ENCODE peak calls at places on chromosome 20, in ten cellular contexts. H, P, F, S, N, C, A, L, T and M are unnamed samples.

GRCh38 chr20:51970858-51971257 is 168.5 kb upstream of the SALL4 start:
- DNase-seq in P (no peak), L (no peak), T (no peak), A (no peak), C (no peak), S (no peak), H (no peak), F (no peak), N (no peak), M (no peak)

GRCh38 chr20:60820918-60821317 is 431.1 kb upstream of the CDH4 start:
- DNase-seq in C (no peak), T (no peak), S (no peak), L (no peak), N (no peak), H (no peak), A (no peak), F (no peak), P (no peak), M (no peak)

GRCh38 chr20:43936371-43936770 is 21.7 kb downstream of the TOX2 start:
- DNase-seq in N (peak), T (no peak), F (no peak), P (no peak), S (no peak), A (no peak), C (no peak), L (no peak), H (no peak), M (no peak)

GRCh38 chr20:22412977-22413868 is 171.1 kb downstream of the FOXA2 start:
- DNase-seq in N (no peak), H (no peak), A (no peak), L (no peak), S (no peak), T (no peak), F (no peak), P (no peak), C (no peak), M (no peak)

GRCh38 chr20:57361517-57361916 is 10.5 kb downstream of the RAE1 start:
- DNase-seq in A (no peak), S (no peak), T (no peak), L (no peak), C (no peak), F (no peak), P (no peak), N (peak), H (no peak), M (no peak)

GRCh38 chr20:59159091-59159821 is 4.4 kb upstream of the ZNF831 start:
- DNase-seq in P (peak), S (no peak), N (no peak), T (peak), A (no peak), L (no peak), F (peak), H (peak), C (no peak), M (no peak)

GRCh38 chr20:2889797-2890196 is 16.5 kb downstream of the PTPRA start:
- DNase-seq in L (no peak), P (no peak), C (no peak), H (no peak), A (no peak), S (no peak), N (no peak), T (no peak), F (no peak), M (no peak)

GRCh38 chr20:54763366-54763765 is 288.0 kb downstream of the DOK5 start:
- DNase-seq in H (no peak), S (no peak), P (no peak), N (no peak), T (no peak), C (no peak), L (no peak), F (no peak), A (no peak), M (no peak)

GRCh38 chr20:47817573-47817972 is 32.3 kb upstream of the SULF2 start:
- DNase-seq in T (no peak), H (no peak), P (no peak), N (no peak), C (no peak), A (no peak), F (no peak), L (no peak), S (no peak), M (no peak)

GRCh38 chr20:49091104-49091503 is 45.0 kb downstream of the CSE1L start:
- DNase-seq in N (no peak), A (no peak), C (no peak), L (no peak), S (no peak), T (no peak), F (no peak), H (no peak), P (no peak), M (no peak)

GRCh38 chr20:23361108-23361650 is 803 bp upstream of the GZF1 start:
- DNase-seq in A (no peak), H (no peak), S (no peak), T (no peak), P (no peak), L (no peak), C (no peak), N (peak), F (no peak), M (no peak)

GRCh38 chr20:46814366-46815232 is 80.0 kb upstream of the EYA2 start:
- DNase-seq in N (peak), C (no peak), S (no peak), A (peak), H (peak), F (no peak), L (no peak), P (peak), T (peak), M (no peak)

GRCh38 chr20:4959582-4959981 is 41.7 kb downstream of the SLC23A2 start:
- DNase-seq in F (no peak), T (no peak), L (no peak), S (no peak), P (no peak), A (no peak), N (no peak), C (no peak), H (no peak), M (no peak)

GRCh38 chr20:41476013-41476441 is 109.4 kb upstream of the EMILIN3 start:
- DNase-seq in F (no peak), T (no peak), S (no peak), H (no peak), A (no peak), P (no peak), N (peak), L (no peak), C (no peak), M (no peak)

GRCh38 chr20:48409216-48409615 is 418.6 kb downstream of the PREX1 start:
- DNase-seq in N (no peak), S (no peak), L (no peak), A (no peak), P (no peak), H (no peak), F (no peak), T (no peak), C (no peak), M (no peak)

GRCh38 chr20:57747889-57748456 is 38.2 kb upstream of the PMEPA1 start:
- DNase-seq in H (peak), C (no peak), T (no peak), F (no peak), S (no peak), L (no peak), N (no peak), A (no peak), P (no peak), M (no peak)

GRCh38 chr20:24836900-24837299 is 112.2 kb upstream of the CST7 start:
- DNase-seq in C (no peak), F (no peak), N (no peak), S (no peak), L (no peak), T (peak), P (no peak), A (no peak), H (peak), M (no peak)

GRCh38 chr20:53952528-53953096 is 117.8 kb downstream of the BCAS1 start:
- DNase-seq in H (no peak), A (no peak), P (no peak), C (no peak), T (no peak), F (no peak), S (no peak), N (no peak), L (no peak), M (no peak)

GRCh38 chr20:35146299-35146921 is 726 bp downstream of the EDEM2 start:
- DNase-seq in H (peak), T (peak), C (no peak), N (no peak), A (peak), P (peak), L (peak), F (peak), S (no peak), M (peak)

DNA sequence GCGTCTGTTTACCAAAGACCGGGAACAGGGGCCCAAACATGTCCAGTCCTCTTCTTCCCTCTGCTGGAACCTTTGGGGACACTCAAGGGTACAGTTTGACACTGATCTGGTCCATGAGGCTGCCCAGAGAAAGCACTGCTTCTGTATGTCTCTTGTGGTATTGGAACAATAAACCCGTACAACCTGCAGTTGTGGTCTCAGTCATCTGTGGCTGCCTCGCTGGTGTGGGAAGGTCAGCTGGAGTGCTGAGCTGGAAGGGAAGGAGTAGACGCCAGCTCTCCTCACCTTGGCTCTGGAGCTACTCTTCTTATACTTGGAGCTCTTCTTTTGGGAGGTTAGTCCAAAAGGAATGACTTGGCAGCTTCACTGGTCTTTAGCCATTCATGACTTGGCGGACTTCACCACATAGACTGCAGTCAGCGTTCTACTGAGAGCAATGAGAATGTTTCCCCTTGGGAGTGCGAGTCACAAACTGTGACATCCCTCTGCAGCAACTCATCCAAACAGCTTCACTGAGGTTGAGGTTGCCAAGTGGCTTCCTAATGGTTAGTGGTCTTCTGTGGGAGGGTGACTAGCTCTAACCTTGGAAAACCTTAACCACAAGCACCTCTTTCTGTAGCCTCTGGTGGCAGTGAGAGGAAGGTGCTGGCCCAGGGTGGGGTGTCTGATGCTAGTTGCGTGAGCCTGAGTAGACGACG is 81.2 kb downstream of the ASXL1 start:
- DNase-seq in L (no peak), P (no peak), C (no peak), A (no peak), N (peak), T (no peak), F (no peak), H (no peak), S (peak), M (no peak)
- TF ChIP-seq CTCF in L (no peak), P (no peak), C (no peak), A (no peak), N (peak), T (no peak), F (no peak), H (no peak), S (no peak), M (no peak)

DNA sequence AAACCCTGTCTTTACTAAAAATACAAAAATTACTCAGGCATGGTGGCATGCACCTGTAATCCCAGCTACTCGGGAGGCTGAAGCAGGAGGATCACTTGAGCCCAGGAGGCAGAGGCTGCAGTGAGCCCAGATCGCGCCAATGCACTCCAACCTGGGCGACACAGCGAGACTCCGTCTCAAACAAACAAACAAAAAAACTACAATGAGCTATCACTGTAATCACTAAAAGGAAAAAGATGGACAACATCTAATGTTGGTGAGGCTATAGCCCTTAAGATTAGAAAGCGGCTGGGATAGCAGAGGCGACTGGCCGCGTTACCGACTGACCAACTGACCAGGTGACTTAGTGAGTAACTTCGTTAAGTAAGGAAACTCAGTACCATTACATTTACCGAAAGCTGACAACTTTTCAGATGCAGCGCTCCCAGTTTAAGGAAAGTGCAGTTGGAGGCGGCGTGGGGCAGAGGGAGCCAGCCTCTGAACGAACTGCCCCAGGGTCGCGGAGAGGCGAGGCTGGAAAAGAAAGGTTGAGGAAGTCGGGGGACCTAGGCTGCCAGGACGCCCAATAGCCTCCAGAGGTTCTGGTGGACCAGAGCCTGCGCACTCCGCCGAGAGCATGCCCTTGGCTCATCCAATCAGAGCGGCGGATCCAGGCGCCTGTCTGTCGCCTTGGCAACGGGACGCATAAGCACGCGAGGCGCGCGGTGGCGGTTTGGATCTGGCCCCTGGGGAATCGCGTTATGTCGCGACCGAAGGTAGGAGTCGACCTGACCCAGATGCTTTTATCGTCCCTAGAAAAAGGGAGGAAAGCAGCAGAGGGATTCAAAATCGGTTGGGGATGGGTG is 8.9 kb downstream of the TTLL9 start:
- DNase-seq in P (peak), C (peak), N (peak), S (peak), H (peak), T (peak), A (peak), L (peak), F (peak), M (peak)
- TF ChIP-seq CTCF in P (no peak), C (no peak), N (no peak), S (no peak), H (peak), T (peak), A (no peak), L (peak), F (no peak), M (no peak)

GRCh38 chr20:62788607-62789006 is 7.7 kb upstream of the MRGBP start:
- DNase-seq in C (no peak), T (no peak), A (no peak), S (no peak), P (no peak), F (no peak), H (no peak), N (no peak), L (no peak), M (no peak)
- TF ChIP-seq CTCF in C (no peak), T (no peak), A (no peak), S (no peak), P (no peak), F (no peak), H (no peak), N (no peak), L (no peak), M (no peak)

GRCh38 chr20:38349856-38350255 is 3.6 kb downstream of the LBP start:
- DNase-seq in L (no peak), C (no peak), T (no peak), F (no peak), P (no peak), A (no peak), H (no peak), N (no peak), S (no peak), M (no peak)
- TF ChIP-seq CTCF in L (no peak), C (no peak), T (no peak), F (no peak), P (no peak), A (no peak), H (no peak), N (no peak), S (no peak), M (no peak)